ENCODE peak calls at places on chromosomes 4 and X, in nine cellular contexts. R is prostate gland, M is A549, Y is right cardiac atrium, L is fibroblast of lung, B is uterus, H is sigmoid colon, V is spleen, W is ascending aorta. I is an unnamed sample.
A peak's percentile ranks its signal among the peaks of the same experiment; 100 is the strongest.

GRCh38 chr4:85039526-85039925 is 73.0 kb upstream of the WDFY3 start:
- DNase-seq in R (no peak), M (no peak), Y (no peak), L (peak; percentile 47), B (no peak), H (no peak), V (no peak), W (no peak), I (no peak)

GRCh38 chr4:1043658-1044468 is 32.4 kb downstream of the FGFRL1 start:
- DNase-seq in R (no peak), M (peak; percentile 72), Y (peak; percentile 94), L (peak; percentile 99), B (peak; percentile 96), H (peak; percentile 97), V (peak; percentile 72), W (peak; percentile 94), I (no peak)

GRCh38 chr4:137361756-137362470 is 170.4 kb downstream of the PCDH18 start:
- DNase-seq in R (no peak), M (no peak), Y (no peak), L (peak; percentile 55), B (no peak), H (no peak), V (no peak), W (no peak), I (no peak)

GRCh38 chr4:23163649-23164436 is 471.1 kb downstream of the GBA3 start:
- DNase-seq in R (no peak), M (no peak), Y (no peak), L (peak; percentile 64), B (no peak), H (no peak), V (no peak), W (no peak), I (no peak)

GRCh38 chr4:181908168-181908567 is 335.0 kb upstream of the TENM3 start:
- DNase-seq in R (no peak), M (no peak), Y (no peak), L (peak; percentile 24), B (no peak), H (no peak), V (no peak), W (no peak), I (no peak)

GRCh38 chrX:7586126-7586525 is 256.8 kb upstream of the VCX start:
- DNase-seq in R (no peak), M (no peak), Y (no peak), L (peak; percentile 8), B (no peak), H (no peak), V (no peak), W (no peak), I (no peak)

GRCh38 chr4:151428346-151428745 is 19.4 kb downstream of the FHIP1A start:
- DNase-seq in R (no peak), M (no peak), Y (no peak), L (no peak), B (no peak), H (no peak), V (no peak), W (no peak), I (no peak)

GRCh38 chr4:158850800-158851644 is 82.2 kb downstream of the FNIP2 start:
- DNase-seq in R (peak; percentile 70), M (no peak), Y (no peak), L (no peak), B (no peak), H (no peak), V (no peak), W (no peak), I (no peak)

GRCh38 chrX:135421932-135422809 is at the start of gene SMIM10L2A:
- DNase-seq in R (no peak), M (no peak), Y (no peak), L (no peak), B (no peak), H (no peak), V (no peak), W (no peak), I (no peak)

GRCh38 chrX:141467442-141467841 is 117.1 kb downstream of the SPANXA1 start:
- DNase-seq in R (no peak), M (no peak), Y (no peak), L (no peak), B (no peak), H (no peak), V (no peak), W (no peak), I (no peak)

GRCh38 chr4:152255437-152255836 is 280.5 kb downstream of the FBXW7 start:
- DNase-seq in R (no peak), M (no peak), Y (no peak), L (peak; percentile 44), B (no peak), H (no peak), V (no peak), W (no peak), I (peak; percentile 14)

GRCh38 chrX:112834016-112834855 is 6.4 kb downstream of the AMOT start:
- DNase-seq in R (no peak), M (no peak), Y (no peak), L (peak; percentile 82), B (no peak), H (no peak), V (no peak), W (no peak), I (no peak)

GRCh38 chrX:112840382-112841113 is at the start of gene AMOT:
- DNase-seq in R (peak; percentile 79), M (peak; percentile 33), Y (peak; percentile 92), L (peak; percentile 75), B (peak; percentile 79), H (peak; percentile 87), V (peak; percentile 88), W (peak; percentile 16), I (peak; percentile 67)

GRCh38 chrX:112834976-112835375 is 5.7 kb downstream of the AMOT start:
- DNase-seq in R (no peak), M (no peak), Y (no peak), L (no peak), B (no peak), H (no peak), V (no peak), W (no peak), I (no peak)

GRCh38 chrX:112839856-112840255 is 775 bp downstream of the AMOT start:
- DNase-seq in R (no peak), M (no peak), Y (no peak), L (no peak), B (no peak), H (no peak), V (no peak), W (no peak), I (no peak)

DNA sequence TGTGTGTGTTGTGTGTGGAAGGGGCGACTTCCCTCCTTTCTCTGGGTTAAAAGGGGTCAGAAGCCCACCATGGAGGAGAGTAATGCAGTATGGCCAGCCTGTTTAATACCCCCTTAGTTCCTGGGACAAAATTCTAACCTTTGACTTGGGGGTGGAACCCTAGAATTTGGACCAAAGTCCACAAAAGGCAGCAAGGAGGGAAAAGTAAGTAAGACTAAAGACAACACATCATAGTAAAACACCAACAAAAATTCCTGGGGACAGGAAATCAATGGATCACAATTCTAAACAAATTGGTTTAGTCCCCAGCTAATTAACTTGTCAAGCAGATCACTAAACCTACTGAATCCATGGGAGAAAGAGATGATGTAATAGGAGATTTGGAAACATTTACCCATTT is 3.1 kb downstream of the AMOT start:
- DNase-seq in R (no peak), M (no peak), Y (no peak), L (no peak), B (no peak), H (no peak), V (no peak), W (no peak), I (no peak)
- H3K4me1 ChIP-seq in R (no peaks in the 10 kb centered on the region), M (no peaks in the 10 kb centered on the region), Y (no peaks in the 10 kb centered on the region), L (peaks cover 2% of the 10 kb centered on the region), B (no peaks in the 10 kb centered on the region), H (peaks cover 14% of the 10 kb centered on the region), V (peaks cover 7% of the 10 kb centered on the region), W (no peaks in the 10 kb centered on the region), I (no peaks in the 10 kb centered on the region)

DNA sequence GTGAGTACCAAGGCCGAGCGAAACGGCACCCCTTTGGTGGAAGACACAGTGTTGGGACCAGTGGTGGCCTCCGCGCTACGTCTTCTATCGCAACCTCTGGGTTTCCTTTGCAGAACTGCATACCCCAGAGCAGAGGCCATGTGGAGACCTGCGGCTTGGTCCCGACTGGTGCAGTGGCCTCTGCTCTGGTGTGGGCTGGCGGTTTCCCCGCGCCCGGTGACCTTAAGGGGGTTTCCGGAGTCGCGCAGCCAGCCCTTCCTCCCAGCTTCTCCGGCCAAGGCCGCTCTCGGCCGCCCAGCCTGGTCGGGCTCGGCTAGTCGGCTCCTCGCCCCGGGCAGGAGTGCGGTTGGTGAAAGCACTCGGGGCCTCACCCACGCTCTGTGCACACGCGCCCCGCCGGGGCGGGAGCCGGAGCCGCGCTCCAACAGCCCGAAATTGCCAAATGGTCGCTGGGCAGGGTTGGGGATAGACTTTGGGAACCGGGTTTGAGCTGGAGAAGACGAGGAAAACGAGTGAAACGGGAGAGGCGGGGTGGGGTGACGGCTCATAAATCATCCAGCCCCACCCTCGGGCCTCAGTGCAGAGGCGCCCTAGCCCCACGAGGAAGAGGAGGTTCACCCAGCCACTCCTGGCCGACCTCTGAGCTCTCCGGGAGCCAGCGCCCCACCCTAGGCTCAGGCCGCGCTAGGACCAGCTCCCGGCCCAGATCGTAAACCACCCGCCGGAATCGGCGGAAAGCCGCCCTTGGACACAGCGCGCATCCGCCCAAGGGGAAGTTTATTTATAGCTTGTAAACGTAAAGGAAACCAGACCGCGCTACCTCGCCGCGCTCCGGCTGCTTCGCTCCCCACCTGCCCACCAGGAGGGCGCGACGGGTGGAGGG is 84.7 kb downstream of the BCOR start:
- DNase-seq in R (peak; percentile 70), M (peak; percentile 28), Y (peak; percentile 87), L (peak; percentile 59), B (peak; percentile 76), H (peak; percentile 88), V (peak; percentile 88), W (no peak), I (no peak)
- H3K9me3 ChIP-seq in R (no peaks in the 10 kb centered on the region), M (no peaks in the 10 kb centered on the region), Y (no peaks in the 10 kb centered on the region), L (no peaks in the 10 kb centered on the region), B (no peaks in the 10 kb centered on the region), H (no peaks in the 10 kb centered on the region), V (peaks cover 13% of the 10 kb centered on the region), W (peaks cover 5% of the 10 kb centered on the region), I (no peaks in the 10 kb centered on the region)

DNA sequence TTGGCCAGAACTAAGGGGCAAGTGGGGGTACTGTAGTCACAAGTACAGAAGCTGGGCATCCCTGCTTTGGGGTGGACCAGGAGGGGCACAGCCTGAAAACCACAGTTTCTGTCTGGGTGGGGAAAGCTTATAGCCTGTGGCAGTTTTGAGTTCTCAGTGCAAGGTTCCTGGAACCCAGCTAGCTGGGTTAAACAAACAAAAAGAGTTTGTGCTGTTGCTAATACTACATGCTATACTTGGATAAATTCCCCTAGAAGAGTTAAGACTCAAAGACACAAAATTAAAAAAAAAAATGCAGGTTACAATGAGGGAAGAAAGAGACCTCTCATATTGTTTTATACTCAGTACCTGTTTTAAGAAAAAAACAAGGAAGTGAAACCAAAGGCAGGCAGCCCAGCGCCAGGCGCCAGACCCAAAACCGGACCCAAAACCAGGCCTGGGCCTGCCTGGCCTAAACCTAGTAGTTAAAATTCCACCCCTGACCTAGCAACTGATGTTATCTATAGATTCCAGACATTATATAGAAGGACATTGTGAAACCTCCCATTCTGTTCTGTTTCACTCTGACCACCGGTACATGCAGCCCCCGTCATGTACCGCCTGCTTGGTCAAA is 50.8 kb downstream of the SLC2A9 start:
- DNase-seq in R (no peak), M (no peak), Y (no peak), L (no peak), B (no peak), H (no peak), V (no peak), W (no peak), I (no peak)
- H3K4me3 ChIP-seq in R (no peak overlapping the region), M (no peak overlapping the region), Y (no peak overlapping the region), L (no peak overlapping the region), B (no peak overlapping the region), H (no peak overlapping the region), V (no peak overlapping the region), W (no peak overlapping the region), I (no peak overlapping the region)

GRCh38 chr4:71148545-71148944 is 155.1 kb downstream of the DCK start:
- DNase-seq in R (no peak), M (no peak), Y (no peak), L (no peak), B (no peak), H (no peak), V (no peak), W (no peak), I (no peak)
- H3K4me1 ChIP-seq in R (no peaks in the 10 kb centered on the region), M (no peaks in the 10 kb centered on the region), Y (no peaks in the 10 kb centered on the region), L (no peaks in the 10 kb centered on the region), B (no peaks in the 10 kb centered on the region), H (no peaks in the 10 kb centered on the region), V (no peaks in the 10 kb centered on the region), W (no peaks in the 10 kb centered on the region), I (no peaks in the 10 kb centered on the region)